ENCODE peak calls at places on chromosomes 4 and X, in ten cellular contexts. U is uterus; N is A549; V is thoracic aorta; B is ovary; M is cardiac muscle cell; T is CD4-positive, alpha-beta memory T cell; Z is neural progenitor cell; O is RWPE2; R is dorsolateral prefrontal cortex. J is an unnamed sample.

GRCh38 chr4:48483777-48484493 is 792 bp downstream of the SLC10A4 start:
- DNase-seq in T (no peak), B (no peak), Z (peak), O (no peak), V (no peak), R (no peak), N (peak), U (no peak), M (no peak), J (no peak)

GRCh38 chrX:150587585-150588503 is 19.4 kb downstream of the MTM1 start:
- DNase-seq in B (peak), Z (no peak), M (no peak), N (peak), V (no peak), U (no peak), O (no peak), R (no peak), T (peak), J (no peak)

GRCh38 chr4:26871611-26872010 is 11.0 kb downstream of the STIM2 start:
- DNase-seq in Z (peak), M (peak), O (no peak), T (no peak), B (no peak), U (no peak), N (no peak), R (no peak), V (no peak), J (no peak)

GRCh38 chr4:26320159-26320452 is 708 bp upstream of the RBPJ start:
- DNase-seq in O (no peak), T (peak), B (no peak), M (no peak), Z (no peak), N (no peak), R (peak), U (no peak), V (no peak), J (no peak)

GRCh38 chr4:8585186-8585585 is 5.0 kb downstream of the GPR78 start:
- DNase-seq in N (no peak), B (no peak), M (no peak), U (no peak), R (no peak), O (peak), Z (peak), V (no peak), T (no peak), J (no peak)

GRCh38 chrX:110847334-110847733 is 51.7 kb upstream of the CHRDL1 start:
- DNase-seq in N (peak), U (no peak), O (no peak), Z (peak), B (no peak), R (no peak), T (peak), V (no peak), M (peak), J (no peak)

GRCh38 chr4:153205757-153206156 is 1.5 kb downstream of the TRIM2 start:
- DNase-seq in N (no peak), U (no peak), R (no peak), Z (peak), O (no peak), B (no peak), T (no peak), M (no peak), V (no peak), J (no peak)

GRCh38 chrX:103733017-103733416 is 22.3 kb downstream of the TMEM31 start:
- DNase-seq in V (no peak), R (no peak), B (no peak), N (no peak), Z (no peak), O (no peak), M (no peak), U (no peak), T (no peak), J (no peak)

GRCh38 chr4:152052431-152053057 is 291.7 kb upstream of the GATB start:
- DNase-seq in B (no peak), T (peak), Z (no peak), U (no peak), O (no peak), V (no peak), M (no peak), N (no peak), R (no peak), J (no peak)

GRCh38 chr4:54215379-54216072 is 13.6 kb upstream of the PDGFRA start:
- DNase-seq in R (no peak), T (no peak), O (no peak), B (no peak), N (no peak), U (no peak), V (no peak), M (no peak), Z (no peak), J (no peak)

DNA sequence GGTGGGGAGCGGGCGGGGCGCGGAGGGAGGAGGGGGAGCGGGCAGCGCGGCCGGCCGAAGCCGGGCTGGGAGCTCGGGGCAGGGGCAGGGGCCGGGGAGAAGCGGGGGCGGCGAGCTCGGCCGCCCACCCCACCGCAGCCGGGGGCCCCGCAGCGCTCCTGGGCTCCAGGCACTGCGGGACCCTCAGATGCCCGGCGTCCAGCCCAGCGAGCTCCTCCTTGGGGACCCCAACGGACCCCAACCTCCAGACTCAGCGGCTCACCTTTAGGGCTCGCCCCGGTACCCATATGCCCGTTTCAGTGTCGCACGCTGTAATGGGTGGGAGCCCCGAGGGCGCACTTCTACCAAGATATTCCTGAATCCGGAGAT is 357 bp upstream of the ADGRG2 start:
- DNase-seq in O (no peak), T (no peak), U (no peak), B (no peak), R (no peak), V (no peak), Z (no peak), M (peak), N (no peak), J (no peak)
- H3K4me3 ChIP-seq in O (peak), T (no peak), U (no peak), B (no peak), R (no peak), V (peak), Z (peak), M (peak), N (peak), J (peak)

DNA sequence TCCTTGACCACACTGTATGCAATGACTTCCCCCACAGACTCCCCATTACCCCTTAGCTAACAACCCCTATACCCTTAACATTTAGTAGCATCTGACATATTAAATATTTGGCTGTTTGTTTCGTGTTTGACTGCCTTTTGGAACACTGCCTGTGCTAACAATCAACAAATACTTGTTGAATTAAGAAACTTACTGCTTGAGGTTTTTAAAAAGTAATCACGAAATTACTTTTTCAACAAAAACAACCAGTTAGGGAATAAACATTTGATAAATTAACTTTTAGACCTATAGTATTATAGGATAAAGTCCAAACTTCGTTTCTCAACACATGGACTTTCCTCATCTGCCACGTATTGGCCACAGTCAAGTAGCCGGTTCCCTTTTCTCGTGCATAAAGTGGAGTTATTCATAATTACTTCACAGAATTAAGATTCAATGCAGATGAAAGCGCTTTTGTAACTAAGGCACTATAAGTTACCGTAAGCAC is 555 bp upstream of the ELMOD2 start:
- DNase-seq in T (no peak), U (no peak), V (no peak), N (no peak), R (no peak), O (no peak), M (no peak), B (no peak), Z (no peak), J (no peak)
- H3K27ac ChIP-seq in T (no peak), U (peak), V (no peak), N (no peak), R (no peak), O (no peak), M (no peak), B (peak), Z (no peak), J (peak)

GRCh38 chr4:40630335-40631021 is 814 bp upstream of the RBM47 start:
- DNase-seq in V (no peak), U (peak), O (peak), N (peak), R (no peak), B (peak), T (no peak), Z (peak), M (peak), J (peak)

GRCh38 chr4:40628888-40629287 is 776 bp downstream of the RBM47 start:
- DNase-seq in T (no peak), V (no peak), N (no peak), U (no peak), M (no peak), O (no peak), Z (no peak), R (no peak), B (no peak), J (no peak)

GRCh38 chr4:40626183-40626990 is 3.3 kb downstream of the RBM47 start:
- DNase-seq in U (no peak), V (no peak), T (no peak), O (no peak), Z (peak), R (no peak), B (peak), N (no peak), M (no peak), J (no peak)

GRCh38 chr4:40629401-40630334 is at the start of gene RBM47:
- DNase-seq in V (no peak), Z (peak), T (peak), R (no peak), N (peak), O (peak), U (peak), M (peak), B (peak), J (no peak)

DNA sequence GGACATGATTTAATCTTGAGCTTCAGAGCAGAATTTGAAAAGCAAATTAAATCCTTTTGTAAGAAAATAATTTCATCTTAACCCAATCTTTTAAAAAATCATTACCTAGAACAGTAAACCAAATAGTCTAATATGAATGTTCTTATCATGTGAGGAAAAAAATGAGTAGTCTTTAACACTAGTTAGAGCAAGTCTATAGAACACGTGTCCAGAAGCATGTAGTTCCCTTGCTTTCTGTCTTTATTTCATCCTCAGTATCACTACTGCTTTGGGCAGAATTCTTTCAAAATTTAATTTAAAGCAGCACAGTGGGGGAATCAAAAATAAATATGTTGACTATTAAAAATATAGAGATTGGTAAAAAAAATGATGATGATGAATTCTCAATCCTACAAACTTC is 2.1 kb downstream of the RBM47 start:
- DNase-seq in Z (no peak), U (no peak), M (no peak), O (no peak), V (no peak), T (no peak), B (no peak), N (no peak), R (no peak), J (no peak)
- H3K4me3 ChIP-seq in Z (no peak), U (no peak), M (no peak), O (peak), V (no peak), T (no peak), B (no peak), N (peak), R (no peak), J (peak)

DNA sequence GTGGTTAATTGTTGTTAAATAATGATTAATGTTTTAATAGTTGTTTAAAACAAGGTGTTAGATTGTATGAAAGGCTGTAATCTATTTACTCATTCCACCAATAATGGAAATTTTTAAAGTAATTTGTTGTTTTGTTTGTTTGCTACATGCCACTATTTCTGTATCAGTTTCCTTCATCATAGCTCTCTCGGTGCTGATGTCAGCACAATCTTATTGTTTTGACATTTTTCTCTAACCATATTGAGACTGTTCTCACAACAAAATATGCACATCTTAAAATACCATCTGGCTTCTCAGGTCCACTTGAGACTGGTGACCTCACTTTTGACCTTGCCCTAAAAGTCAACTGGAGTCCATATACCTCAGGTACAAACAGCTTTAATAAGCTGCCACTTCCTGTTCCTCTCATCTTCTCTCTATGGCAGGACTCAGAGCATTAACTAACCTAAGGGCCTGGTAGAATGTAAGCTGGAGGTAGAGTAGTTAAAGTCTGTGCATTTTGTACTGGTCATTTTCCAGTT is 1.0 kb upstream of the GUCY1B1 start:
- DNase-seq in R (no peak), O (no peak), M (no peak), V (no peak), Z (no peak), B (no peak), U (no peak), T (no peak), N (no peak), J (no peak)
- H3K27ac ChIP-seq in R (peak), O (no peak), M (no peak), V (no peak), Z (no peak), B (no peak), U (peak), T (no peak), N (no peak), J (no peak)

GRCh38 chr4:117134386-117134785 is 49.0 kb upstream of the TRAM1L1 start:
- DNase-seq in V (no peak), R (no peak), N (peak), Z (peak), U (no peak), M (peak), B (no peak), T (no peak), O (no peak), J (no peak)
- H3K4me3 ChIP-seq in V (peak), R (peak), N (no peak), Z (no peak), U (no peak), M (no peak), B (no peak), T (no peak), O (no peak), J (no peak)

GRCh38 chr4:67713531-67714247 is 12.7 kb upstream of the UBA6 start:
- DNase-seq in R (no peak), N (peak), V (no peak), O (no peak), Z (no peak), B (no peak), M (no peak), U (no peak), T (no peak), J (no peak)
- H3K27ac ChIP-seq in R (no peak), N (peak), V (no peak), O (peak), Z (no peak), B (no peak), M (no peak), U (no peak), T (no peak), J (no peak)